ENCODE peak calls at places on chromosomes 1 and 21, in four cellular contexts. One of them, this sample, is unnamed.

GRCh38 chr1:155083865-155084721 is 5.5 kb downstream of the EFNA3 start:
- DNase-seq in astrocyte of the cerebellum: no peak
- DNase-seq in HTR-8/SVneo: no peak
- DNase-seq in mesenchymal stem cell: peak
- DNase-seq in this sample: no peak

GRCh38 chr1:152169356-152170025 is 10.5 kb upstream of the RPTN start:
- DNase-seq in astrocyte of the cerebellum: no peak
- DNase-seq in HTR-8/SVneo: no peak
- DNase-seq in mesenchymal stem cell: no peak
- DNase-seq in this sample: no peak

GRCh38 chr1:84890581-84890980 is 2.4 kb downstream of the LPAR3 start:
- DNase-seq in astrocyte of the cerebellum: no peak
- DNase-seq in HTR-8/SVneo: no peak
- DNase-seq in mesenchymal stem cell: no peak
- DNase-seq in this sample: no peak

GRCh38 chr1:164771568-164772350 is 212.8 kb downstream of the PBX1 start:
- DNase-seq in astrocyte of the cerebellum: no peak
- DNase-seq in HTR-8/SVneo: no peak
- DNase-seq in mesenchymal stem cell: peak
- DNase-seq in this sample: no peak

GRCh38 chr1:194295690-194296089 is 1109.3 kb upstream of the B3GALT2 start:
- DNase-seq in astrocyte of the cerebellum: peak
- DNase-seq in HTR-8/SVneo: peak
- DNase-seq in mesenchymal stem cell: peak
- DNase-seq in this sample: no peak

GRCh38 chr21:45979651-45980050 is 1.9 kb upstream of the COL6A1 start:
- DNase-seq in astrocyte of the cerebellum: no peak
- DNase-seq in HTR-8/SVneo: no peak
- DNase-seq in mesenchymal stem cell: no peak
- DNase-seq in this sample: no peak

GRCh38 chr1:6889875-6890480 is 104.7 kb downstream of the CAMTA1 start:
- DNase-seq in astrocyte of the cerebellum: peak
- DNase-seq in HTR-8/SVneo: peak
- DNase-seq in mesenchymal stem cell: peak
- DNase-seq in this sample: no peak

GRCh38 chr21:34983680-34984086 is 65.4 kb downstream of the RUNX1 start:
- DNase-seq in astrocyte of the cerebellum: no peak
- DNase-seq in HTR-8/SVneo: no peak
- DNase-seq in mesenchymal stem cell: peak
- DNase-seq in this sample: no peak

GRCh38 chr1:219236933-219237610 is 63.4 kb downstream of the LYPLAL1 start:
- DNase-seq in astrocyte of the cerebellum: no peak
- DNase-seq in HTR-8/SVneo: no peak
- DNase-seq in mesenchymal stem cell: no peak
- DNase-seq in this sample: no peak

GRCh38 chr1:179951383-179952144 is 3.0 kb upstream of the CEP350 start:
- DNase-seq in astrocyte of the cerebellum: no peak
- DNase-seq in HTR-8/SVneo: no peak
- DNase-seq in mesenchymal stem cell: no peak
- DNase-seq in this sample: no peak

GRCh38 chr1:112363636-112364035 is 32.4 kb upstream of the CTTNBP2NL start:
- DNase-seq in astrocyte of the cerebellum: no peak
- DNase-seq in HTR-8/SVneo: no peak
- DNase-seq in mesenchymal stem cell: no peak
- DNase-seq in this sample: no peak

GRCh38 chr21:20169812-20170576 is 828.2 kb upstream of the NCAM2 start:
- DNase-seq in astrocyte of the cerebellum: no peak
- DNase-seq in HTR-8/SVneo: no peak
- DNase-seq in mesenchymal stem cell: no peak
- DNase-seq in this sample: no peak

GRCh38 chr1:50917128-50917795 is 42.8 kb downstream of the FAF1 start:
- DNase-seq in astrocyte of the cerebellum: no peak
- DNase-seq in HTR-8/SVneo: no peak
- DNase-seq in mesenchymal stem cell: no peak
- DNase-seq in this sample: no peak

GRCh38 chr1:209648931-209649776 is 3.1 kb downstream of the LAMB3 start:
- DNase-seq in astrocyte of the cerebellum: peak
- DNase-seq in HTR-8/SVneo: peak
- DNase-seq in mesenchymal stem cell: peak
- DNase-seq in this sample: peak

GRCh38 chr1:107829083-107829771 is 135.8 kb downstream of the VAV3 start:
- DNase-seq in astrocyte of the cerebellum: peak
- DNase-seq in HTR-8/SVneo: no peak
- DNase-seq in mesenchymal stem cell: peak
- DNase-seq in this sample: no peak

GRCh38 chr1:115726161-115726560 is 42.4 kb downstream of the CASQ2 start:
- DNase-seq in astrocyte of the cerebellum: no peak
- DNase-seq in HTR-8/SVneo: no peak
- DNase-seq in mesenchymal stem cell: peak
- DNase-seq in this sample: no peak

GRCh38 chr1:63984257-63984626 is 210.4 kb downstream of the ROR1 start:
- DNase-seq in astrocyte of the cerebellum: peak
- DNase-seq in HTR-8/SVneo: no peak
- DNase-seq in mesenchymal stem cell: peak
- DNase-seq in this sample: no peak

GRCh38 chr1:111556318-111557037 is 53.0 kb upstream of the ADORA3 start:
- DNase-seq in astrocyte of the cerebellum: no peak
- DNase-seq in HTR-8/SVneo: no peak
- DNase-seq in mesenchymal stem cell: no peak
- DNase-seq in this sample: no peak

GRCh38 chr21:44530903-44531605 is 8.9 kb downstream of the KRTAP10-1 start:
- DNase-seq in astrocyte of the cerebellum: no peak
- DNase-seq in HTR-8/SVneo: no peak
- DNase-seq in mesenchymal stem cell: no peak
- DNase-seq in this sample: no peak

GRCh38 chr1:41580520-41581172 is 96.2 kb upstream of the EDN2 start:
- DNase-seq in astrocyte of the cerebellum: no peak
- DNase-seq in HTR-8/SVneo: no peak
- DNase-seq in mesenchymal stem cell: no peak
- DNase-seq in this sample: no peak

GRCh38 chr1:55378582-55378981 is 163.4 kb upstream of the USP24 start:
- DNase-seq in astrocyte of the cerebellum: peak
- DNase-seq in HTR-8/SVneo: peak
- DNase-seq in mesenchymal stem cell: peak
- DNase-seq in this sample: no peak

GRCh38 chr1:150621497-150622113 is 7.8 kb downstream of the ENSA start:
- DNase-seq in astrocyte of the cerebellum: peak
- DNase-seq in HTR-8/SVneo: peak
- DNase-seq in mesenchymal stem cell: peak
- DNase-seq in this sample: peak

GRCh38 chr1:170929835-170930554 is 5.3 kb upstream of the MROH9 start:
- DNase-seq in astrocyte of the cerebellum: peak
- DNase-seq in HTR-8/SVneo: peak
- DNase-seq in mesenchymal stem cell: peak
- DNase-seq in this sample: peak

GRCh38 chr1:18109756-18110597 is 2.4 kb downstream of the IGSF21 start:
- DNase-seq in astrocyte of the cerebellum: no peak
- DNase-seq in HTR-8/SVneo: no peak
- DNase-seq in mesenchymal stem cell: no peak
- DNase-seq in this sample: no peak

GRCh38 chr1:150511551-150511950 is 3.6 kb downstream of the ECM1 start:
- DNase-seq in astrocyte of the cerebellum: no peak
- DNase-seq in HTR-8/SVneo: no peak
- DNase-seq in mesenchymal stem cell: no peak
- DNase-seq in this sample: no peak

GRCh38 chr1:230408971-230409370 is 17.2 kb downstream of the PGBD5 start:
- DNase-seq in astrocyte of the cerebellum: no peak
- DNase-seq in HTR-8/SVneo: no peak
- DNase-seq in mesenchymal stem cell: no peak
- DNase-seq in this sample: no peak

GRCh38 chr1:160128636-160129035 is 13.1 kb downstream of the ATP1A2 start:
- DNase-seq in astrocyte of the cerebellum: no peak
- DNase-seq in HTR-8/SVneo: no peak
- DNase-seq in mesenchymal stem cell: no peak
- DNase-seq in this sample: no peak

GRCh38 chr1:186763107-186763506 is 65.6 kb upstream of the PLA2G4A start:
- DNase-seq in astrocyte of the cerebellum: peak
- DNase-seq in HTR-8/SVneo: no peak
- DNase-seq in mesenchymal stem cell: peak
- DNase-seq in this sample: peak

GRCh38 chr1:19639999-19640362 is 4.1 kb upstream of the NBL1 start:
- DNase-seq in astrocyte of the cerebellum: no peak
- DNase-seq in HTR-8/SVneo: no peak
- DNase-seq in mesenchymal stem cell: peak
- DNase-seq in this sample: no peak

GRCh38 chr1:12601690-12602632 is 16.0 kb downstream of the DHRS3 start:
- DNase-seq in astrocyte of the cerebellum: peak
- DNase-seq in HTR-8/SVneo: no peak
- DNase-seq in mesenchymal stem cell: peak
- DNase-seq in this sample: no peak

GRCh38 chr1:167666416-167666815 is 36.4 kb downstream of the RCSD1 start:
- DNase-seq in astrocyte of the cerebellum: no peak
- DNase-seq in HTR-8/SVneo: no peak
- DNase-seq in mesenchymal stem cell: peak
- DNase-seq in this sample: peak

GRCh38 chr1:173249349-173249748 is 42.2 kb upstream of the TNFSF4 start:
- DNase-seq in astrocyte of the cerebellum: no peak
- DNase-seq in HTR-8/SVneo: no peak
- DNase-seq in mesenchymal stem cell: no peak
- DNase-seq in this sample: no peak

GRCh38 chr1:103274886-103275285 is 166.6 kb upstream of the COL11A1 start:
- DNase-seq in astrocyte of the cerebellum: no peak
- DNase-seq in HTR-8/SVneo: no peak
- DNase-seq in mesenchymal stem cell: no peak
- DNase-seq in this sample: no peak

GRCh38 chr1:12618661-12619395 is 818 bp upstream of the DHRS3 start:
- DNase-seq in astrocyte of the cerebellum: no peak
- DNase-seq in HTR-8/SVneo: peak
- DNase-seq in mesenchymal stem cell: peak
- DNase-seq in this sample: no peak

GRCh38 chr1:42484382-42484781 is 21.3 kb downstream of the CCDC30 start:
- DNase-seq in astrocyte of the cerebellum: peak
- DNase-seq in HTR-8/SVneo: peak
- DNase-seq in mesenchymal stem cell: peak
- DNase-seq in this sample: peak

GRCh38 chr1:21491483-21492170 is 17.6 kb upstream of the ALPL start:
- DNase-seq in astrocyte of the cerebellum: no peak
- DNase-seq in HTR-8/SVneo: no peak
- DNase-seq in mesenchymal stem cell: peak
- DNase-seq in this sample: peak

GRCh38 chr1:180365039-180365438 is 135.0 kb downstream of the LHX4 start:
- DNase-seq in astrocyte of the cerebellum: no peak
- DNase-seq in HTR-8/SVneo: no peak
- DNase-seq in mesenchymal stem cell: no peak
- DNase-seq in this sample: no peak

GRCh38 chr1:72371259-72372035 is 89.1 kb upstream of the NEGR1 start:
- DNase-seq in astrocyte of the cerebellum: no peak
- DNase-seq in HTR-8/SVneo: no peak
- DNase-seq in mesenchymal stem cell: no peak
- DNase-seq in this sample: no peak

GRCh38 chr1:88061830-88062177 is 622.3 kb upstream of the PKN2 start:
- DNase-seq in astrocyte of the cerebellum: no peak
- DNase-seq in HTR-8/SVneo: no peak
- DNase-seq in mesenchymal stem cell: no peak
- DNase-seq in this sample: no peak

GRCh38 chr1:6468729-6469461 is 2.9 kb upstream of the TNFRSF25 start:
- DNase-seq in astrocyte of the cerebellum: no peak
- DNase-seq in HTR-8/SVneo: no peak
- DNase-seq in mesenchymal stem cell: no peak
- DNase-seq in this sample: no peak